ENCODE peak calls at places on chromosomes 6 and 20, in four cellular contexts. One of them, this sample, is unnamed.
A peak's percentile ranks its signal among the peaks of the same experiment; 100 is the strongest.

GRCh38 chr20:23305098-23305497 is 45.5 kb upstream of the NXT1 start:
- DNase-seq in CD4-positive, CD25-positive, alpha-beta regulatory T cell: no peak
- DNase-seq in GM23248: peak; percentile 88
- DNase-seq in neural progenitor cell: no peak
- DNase-seq in this sample: no peak

GRCh38 chr20:49794336-49795124 is 18.1 kb upstream of the SLC9A8 start:
- DNase-seq in neural progenitor cell: no peak
- DNase-seq in GM23248: peak; percentile 25
- DNase-seq in CD4-positive, CD25-positive, alpha-beta regulatory T cell: peak; percentile 46
- DNase-seq in this sample: no peak

GRCh38 chr20:32737371-32738223 is 5.7 kb downstream of the COMMD7 start:
- DNase-seq in CD4-positive, CD25-positive, alpha-beta regulatory T cell: peak; percentile 84
- DNase-seq in GM23248: peak; percentile 78
- DNase-seq in neural progenitor cell: no peak
- DNase-seq in this sample: no peak

GRCh38 chr6:111551521-111552231 is 54.0 kb downstream of the TRAF3IP2 start:
- DNase-seq in neural progenitor cell: no peak
- DNase-seq in CD4-positive, CD25-positive, alpha-beta regulatory T cell: no peak
- DNase-seq in GM23248: no peak
- DNase-seq in this sample: no peak

GRCh38 chr20:24702501-24703283 is 233.3 kb downstream of the SYNDIG1 start:
- DNase-seq in CD4-positive, CD25-positive, alpha-beta regulatory T cell: no peak
- DNase-seq in GM23248: no peak
- DNase-seq in neural progenitor cell: no peak
- DNase-seq in this sample: no peak

GRCh38 chr6:123042412-123042811 is 46.4 kb downstream of the CLVS2 start:
- DNase-seq in neural progenitor cell: no peak
- DNase-seq in CD4-positive, CD25-positive, alpha-beta regulatory T cell: no peak
- DNase-seq in GM23248: no peak
- DNase-seq in this sample: no peak

GRCh38 chr6:25318589-25318988 is 39.4 kb downstream of the CARMIL1 start:
- DNase-seq in neural progenitor cell: no peak
- DNase-seq in CD4-positive, CD25-positive, alpha-beta regulatory T cell: no peak
- DNase-seq in GM23248: no peak
- DNase-seq in this sample: no peak

GRCh38 chr6:19988555-19988954 is 151.4 kb downstream of the ID4 start:
- DNase-seq in neural progenitor cell: peak; percentile 68
- DNase-seq in GM23248: peak; percentile 52
- DNase-seq in CD4-positive, CD25-positive, alpha-beta regulatory T cell: peak; percentile 1
- DNase-seq in this sample: peak; percentile 27

GRCh38 chr6:169783971-169784930 is 32.8 kb downstream of the ERMARD start:
- DNase-seq in CD4-positive, CD25-positive, alpha-beta regulatory T cell: no peak
- DNase-seq in GM23248: no peak
- DNase-seq in neural progenitor cell: no peak
- DNase-seq in this sample: no peak

GRCh38 chr20:54004397-54004940 is 65.9 kb downstream of the BCAS1 start:
- DNase-seq in neural progenitor cell: no peak
- DNase-seq in CD4-positive, CD25-positive, alpha-beta regulatory T cell: peak; percentile 56
- DNase-seq in GM23248: no peak
- DNase-seq in this sample: no peak

GRCh38 chr20:57711311-57711712 is 1.5 kb upstream of the PMEPA1 start:
- DNase-seq in CD4-positive, CD25-positive, alpha-beta regulatory T cell: no peak
- DNase-seq in neural progenitor cell: no peak
- DNase-seq in GM23248: peak; percentile 34
- DNase-seq in this sample: no peak

GRCh38 chr20:63432577-63433061 is 39.8 kb downstream of the KCNQ2 start:
- DNase-seq in neural progenitor cell: no peak
- DNase-seq in CD4-positive, CD25-positive, alpha-beta regulatory T cell: no peak
- DNase-seq in GM23248: no peak
- DNase-seq in this sample: no peak

GRCh38 chr6:125104425-125104824 is 49.1 kb upstream of the TPD52L1 start:
- DNase-seq in GM23248: peak; percentile 79
- DNase-seq in CD4-positive, CD25-positive, alpha-beta regulatory T cell: no peak
- DNase-seq in neural progenitor cell: peak; percentile 80
- DNase-seq in this sample: peak; percentile 48

GRCh38 chr6:139133272-139133671 is 1.6 kb upstream of the HECA start:
- DNase-seq in CD4-positive, CD25-positive, alpha-beta regulatory T cell: no peak
- DNase-seq in GM23248: no peak
- DNase-seq in neural progenitor cell: no peak
- DNase-seq in this sample: no peak

GRCh38 chr6:133774356-133774755 is 114.6 kb upstream of the TCF21 start:
- DNase-seq in neural progenitor cell: no peak
- DNase-seq in CD4-positive, CD25-positive, alpha-beta regulatory T cell: peak; percentile 2
- DNase-seq in GM23248: peak; percentile 85
- DNase-seq in this sample: no peak

GRCh38 chr20:63923626-63924025 is 28.7 kb downstream of the DNAJC5 start:
- DNase-seq in GM23248: no peak
- DNase-seq in neural progenitor cell: no peak
- DNase-seq in CD4-positive, CD25-positive, alpha-beta regulatory T cell: no peak
- DNase-seq in this sample: no peak

GRCh38 chr6:33620584-33621395 is at the start of gene ITPR3:
- DNase-seq in GM23248: peak; percentile 72
- DNase-seq in CD4-positive, CD25-positive, alpha-beta regulatory T cell: peak; percentile 92
- DNase-seq in neural progenitor cell: peak; percentile 57
- DNase-seq in this sample: no peak

GRCh38 chr20:33373735-33374605 is 27.3 kb downstream of the CDK5RAP1 start:
- DNase-seq in neural progenitor cell: no peak
- DNase-seq in CD4-positive, CD25-positive, alpha-beta regulatory T cell: no peak
- DNase-seq in GM23248: peak; percentile 81
- DNase-seq in this sample: no peak

GRCh38 chr6:30344191-30344867 is 627 bp upstream of the RPP21 start:
- DNase-seq in neural progenitor cell: no peak
- DNase-seq in CD4-positive, CD25-positive, alpha-beta regulatory T cell: no peak
- DNase-seq in GM23248: peak; percentile 29
- DNase-seq in this sample: no peak

GRCh38 chr6:116060572-116061283 is at the start of gene FRK:
- DNase-seq in neural progenitor cell: no peak
- DNase-seq in CD4-positive, CD25-positive, alpha-beta regulatory T cell: no peak
- DNase-seq in GM23248: peak; percentile 70
- DNase-seq in this sample: no peak

GRCh38 chr6:149236584-149236983 is 80.9 kb upstream of the TAB2 start:
- DNase-seq in GM23248: no peak
- DNase-seq in CD4-positive, CD25-positive, alpha-beta regulatory T cell: no peak
- DNase-seq in neural progenitor cell: no peak
- DNase-seq in this sample: no peak

GRCh38 chr6:25242567-25242966 is 36.6 kb upstream of the CARMIL1 start:
- DNase-seq in neural progenitor cell: no peak
- DNase-seq in GM23248: no peak
- DNase-seq in CD4-positive, CD25-positive, alpha-beta regulatory T cell: no peak
- DNase-seq in this sample: no peak

GRCh38 chr6:105522626-105523322 is 119.9 kb upstream of the PREP start:
- DNase-seq in neural progenitor cell: no peak
- DNase-seq in GM23248: peak; percentile 50
- DNase-seq in CD4-positive, CD25-positive, alpha-beta regulatory T cell: no peak
- DNase-seq in this sample: no peak

GRCh38 chr6:45607818-45608217 is 230.1 kb upstream of the SUPT3H start:
- DNase-seq in CD4-positive, CD25-positive, alpha-beta regulatory T cell: no peak
- DNase-seq in neural progenitor cell: no peak
- DNase-seq in GM23248: peak; percentile 47
- DNase-seq in this sample: no peak

GRCh38 chr20:62938105-62938888 is at the start of gene GID8:
- DNase-seq in GM23248: peak; percentile 86
- DNase-seq in CD4-positive, CD25-positive, alpha-beta regulatory T cell: peak; percentile 61
- DNase-seq in neural progenitor cell: peak; percentile 81
- DNase-seq in this sample: no peak

GRCh38 chr20:50338479-50339195 is 148.0 kb downstream of the CEBPB start:
- DNase-seq in neural progenitor cell: peak; percentile 39
- DNase-seq in GM23248: peak; percentile 60
- DNase-seq in CD4-positive, CD25-positive, alpha-beta regulatory T cell: peak; percentile 77
- DNase-seq in this sample: no peak

GRCh38 chr20:4164246-4164645 is 148.9 kb upstream of the RNF24 start:
- DNase-seq in GM23248: no peak
- DNase-seq in neural progenitor cell: no peak
- DNase-seq in CD4-positive, CD25-positive, alpha-beta regulatory T cell: no peak
- DNase-seq in this sample: no peak

GRCh38 chr20:33450867-33451266 is 7.3 kb upstream of the SNTA1 start:
- DNase-seq in CD4-positive, CD25-positive, alpha-beta regulatory T cell: no peak
- DNase-seq in neural progenitor cell: no peak
- DNase-seq in GM23248: peak; percentile 33
- DNase-seq in this sample: no peak

GRCh38 chr6:111980979-111981378 is 72.9 kb upstream of the CCN6 start:
- DNase-seq in GM23248: peak; percentile 47
- DNase-seq in neural progenitor cell: no peak
- DNase-seq in CD4-positive, CD25-positive, alpha-beta regulatory T cell: no peak
- DNase-seq in this sample: no peak

GRCh38 chr6:36340671-36341454 is 4.2 kb upstream of the BNIP5 start:
- DNase-seq in CD4-positive, CD25-positive, alpha-beta regulatory T cell: peak; percentile 67
- DNase-seq in neural progenitor cell: peak; percentile 82
- DNase-seq in GM23248: peak; percentile 83
- DNase-seq in this sample: peak; percentile 45

GRCh38 chr6:90425161-90425641 is 128.6 kb upstream of the BACH2 start:
- DNase-seq in GM23248: no peak
- DNase-seq in neural progenitor cell: no peak
- DNase-seq in CD4-positive, CD25-positive, alpha-beta regulatory T cell: peak; percentile 81
- DNase-seq in this sample: no peak

GRCh38 chr6:166032366-166033171 is 135.1 kb downstream of the TBXT start:
- DNase-seq in GM23248: peak; percentile 90
- DNase-seq in neural progenitor cell: peak; percentile 51
- DNase-seq in CD4-positive, CD25-positive, alpha-beta regulatory T cell: no peak
- DNase-seq in this sample: no peak

GRCh38 chr6:32637219-32637880 is at the start of gene HLA-DQA1:
- DNase-seq in GM23248: no peak
- DNase-seq in CD4-positive, CD25-positive, alpha-beta regulatory T cell: peak; percentile 74
- DNase-seq in neural progenitor cell: no peak
- DNase-seq in this sample: no peak

DNA sequence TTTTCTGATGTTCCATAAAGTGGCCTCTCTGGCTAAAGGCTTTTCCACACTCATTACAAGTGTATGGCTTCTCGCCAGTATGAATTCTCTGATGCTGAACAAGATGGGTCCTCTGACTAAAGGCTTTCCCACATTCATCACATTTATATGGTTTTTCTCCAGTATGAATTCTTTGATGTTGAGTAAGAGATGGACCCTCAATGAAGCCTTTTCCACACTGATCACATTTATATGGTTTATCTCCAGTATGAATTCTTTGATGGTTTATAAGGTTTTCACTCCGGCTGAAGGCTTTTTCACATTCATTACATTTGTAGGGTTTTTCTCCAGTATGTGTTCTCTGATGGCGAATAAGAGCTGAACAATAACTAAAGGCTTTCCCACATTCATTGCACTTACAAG is 20.4 kb downstream of the ZNF184 start:
- DNase-seq in GM23248: peak; percentile 14
- DNase-seq in CD4-positive, CD25-positive, alpha-beta regulatory T cell: peak; percentile 15
- DNase-seq in neural progenitor cell: no peak
- DNase-seq in this sample: no peak
- H3K9me3 ChIP-seq in GM23248: peaks cover 8% of the 10 kb centered on the region
- H3K9me3 ChIP-seq in CD4-positive, CD25-positive, alpha-beta regulatory T cell: peaks cover 97% of the 10 kb centered on the region
- H3K9me3 ChIP-seq in neural progenitor cell: peaks cover 70% of the 10 kb centered on the region
- H3K9me3 ChIP-seq in this sample: peaks cover 100% of the 10 kb centered on the region

GRCh38 chr6:155611742-155612141 is 156.1 kb upstream of the NOX3 start:
- DNase-seq in CD4-positive, CD25-positive, alpha-beta regulatory T cell: no peak
- DNase-seq in GM23248: no peak
- DNase-seq in neural progenitor cell: no peak
- DNase-seq in this sample: no peak
- H3K9me3 ChIP-seq in CD4-positive, CD25-positive, alpha-beta regulatory T cell: peaks cover 8% of the 10 kb centered on the region
- H3K9me3 ChIP-seq in GM23248: no peaks in the 10 kb centered on the region
- H3K9me3 ChIP-seq in neural progenitor cell: peaks cover 18% of the 10 kb centered on the region
- H3K9me3 ChIP-seq in this sample: peaks cover 8% of the 10 kb centered on the region

DNA sequence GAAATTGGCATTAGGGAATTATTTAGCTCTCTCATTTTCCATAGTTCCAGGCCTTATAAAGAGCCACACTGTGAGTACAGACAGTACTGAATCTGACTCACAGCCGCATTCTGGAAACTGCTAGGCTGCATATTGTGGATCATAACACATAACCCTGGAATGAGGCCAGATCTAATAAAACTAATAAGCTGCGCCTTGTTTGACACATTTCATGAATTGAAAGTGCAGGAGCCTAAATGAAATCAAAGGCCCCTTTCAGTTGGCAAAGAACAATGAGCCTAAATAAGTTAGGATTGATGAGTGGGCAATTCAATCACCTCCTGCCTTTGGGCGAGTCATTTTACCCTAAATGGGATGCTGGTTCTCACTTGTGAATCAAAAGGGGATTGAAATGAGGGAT is 308.5 kb downstream of the PACRG start:
- DNase-seq in neural progenitor cell: no peak
- DNase-seq in CD4-positive, CD25-positive, alpha-beta regulatory T cell: no peak
- DNase-seq in GM23248: peak; percentile 4
- DNase-seq in this sample: no peak
- H3K9me3 ChIP-seq in neural progenitor cell: peaks cover 14% of the 10 kb centered on the region
- H3K9me3 ChIP-seq in CD4-positive, CD25-positive, alpha-beta regulatory T cell: no peaks in the 10 kb centered on the region
- H3K9me3 ChIP-seq in GM23248: no peaks in the 10 kb centered on the region
- H3K9me3 ChIP-seq in this sample: no peaks in the 10 kb centered on the region

DNA sequence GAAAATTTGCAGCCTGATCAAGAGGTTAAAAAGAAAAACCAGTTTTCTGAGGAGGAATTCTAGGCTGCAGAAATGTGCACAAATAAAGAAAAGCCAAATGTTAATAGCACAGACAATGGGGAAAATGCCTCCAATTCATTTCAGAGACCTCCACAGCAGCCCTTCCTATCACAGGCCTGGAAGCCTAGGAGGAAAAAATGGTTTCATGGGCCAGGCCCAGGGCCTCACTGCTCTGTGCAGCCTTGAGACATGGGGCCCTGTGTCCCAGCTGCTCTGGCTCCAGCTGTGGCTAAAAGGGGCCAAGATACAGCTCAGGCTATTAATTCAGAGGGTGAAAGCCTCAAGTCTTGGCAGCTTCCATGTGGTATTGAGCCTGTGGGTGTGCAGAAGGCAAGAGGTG is 18.9 kb downstream of the AHI1 start:
- DNase-seq in neural progenitor cell: no peak
- DNase-seq in GM23248: no peak
- DNase-seq in CD4-positive, CD25-positive, alpha-beta regulatory T cell: no peak
- DNase-seq in this sample: no peak
- H3K9me3 ChIP-seq in neural progenitor cell: peaks cover 15% of the 10 kb centered on the region
- H3K9me3 ChIP-seq in GM23248: peaks cover 9% of the 10 kb centered on the region
- H3K9me3 ChIP-seq in CD4-positive, CD25-positive, alpha-beta regulatory T cell: peaks cover 15% of the 10 kb centered on the region
- H3K9me3 ChIP-seq in this sample: peaks cover 18% of the 10 kb centered on the region